ENCODE peak calls at places on chromosomes 7 and 10, in nine cellular contexts. R is IMR-90, X is BE2C, G is OCI-LY7, M is breast epithelium, V is PC-9, L is hepatocyte, U is brain microvascular endothelial cell, S is left ventricle myocardium inferior. H is an unnamed sample.

GRCh38 chr10:3853547-3853989 is 68.6 kb upstream of the KLF6 start:
- DNase-seq in R (no peak), M (peak; percentile 60), S (no peak), G (no peak), V (no peak), X (no peak), U (peak; percentile 49), L (peak; percentile 70), H (no peak)

GRCh38 chr7:80552304-80552703 is 40.4 kb upstream of the GNAT3 start:
- DNase-seq in R (peak; percentile 64), M (no peak), L (no peak), X (no peak), S (no peak), G (no peak), V (no peak), U (no peak), H (no peak)

GRCh38 chr10:124732931-124733536 is 11.1 kb downstream of the FAM53B start:
- DNase-seq in S (peak; percentile 68), G (no peak), V (no peak), M (peak; percentile 76), X (no peak), L (peak; percentile 42), U (peak; percentile 37), R (peak; percentile 43), H (peak; percentile 79)

GRCh38 chr7:154911862-154912261 is 91.1 kb downstream of the PAXIP1 start:
- DNase-seq in M (no peak), V (no peak), U (no peak), X (no peak), L (no peak), S (no peak), R (no peak), G (no peak), H (no peak)

GRCh38 chr10:49177391-49178355 is 10.5 kb downstream of the TMEM273 start:
- DNase-seq in G (no peak), R (peak; percentile 96), X (no peak), L (peak; percentile 61), U (peak; percentile 87), S (peak; percentile 63), M (peak; percentile 11), V (peak; percentile 28), H (peak; percentile 84)

GRCh38 chr7:45987521-45988290 is 66.6 kb upstream of the IGFBP3 start:
- DNase-seq in V (no peak), M (no peak), R (no peak), L (no peak), U (no peak), G (no peak), S (no peak), X (no peak), H (no peak)

GRCh38 chr7:159118220-159118595 is 26.5 kb downstream of the VIPR2 start:
- DNase-seq in R (no peak), X (no peak), S (no peak), L (no peak), U (no peak), V (no peak), M (no peak), G (no peak), H (no peak)

GRCh38 chr10:123891147-123892011 is at the start of gene CPXM2:
- DNase-seq in L (peak; percentile 15), X (no peak), V (no peak), U (no peak), M (no peak), G (no peak), S (no peak), R (no peak), H (no peak)

GRCh38 chr7:130831817-130832481 is 97.9 kb upstream of the KLF14 start:
- DNase-seq in V (no peak), M (no peak), R (peak; percentile 67), L (peak; percentile 69), G (peak; percentile 54), X (no peak), U (no peak), S (no peak), H (no peak)

GRCh38 chr7:158366916-158367633 is 220.5 kb downstream of the PTPRN2 start:
- DNase-seq in S (no peak), G (no peak), M (no peak), X (no peak), U (no peak), R (no peak), L (no peak), V (no peak), H (no peak)

GRCh38 chr10:14601872-14602725 is 172.6 kb downstream of the FAM107B start:
- DNase-seq in X (peak; percentile 25), R (peak; percentile 84), M (peak; percentile 48), L (peak; percentile 84), S (no peak), G (peak; percentile 89), U (peak; percentile 89), V (peak; percentile 77), H (peak; percentile 79)

GRCh38 chr10:13162013-13162364 is 631 bp downstream of the MCM10 start:
- DNase-seq in R (no peak), L (no peak), U (no peak), G (no peak), M (no peak), S (no peak), X (peak; percentile 9), V (no peak), H (no peak)

GRCh38 chr7:3480197-3480596 is 179.1 kb downstream of the SDK1 start:
- DNase-seq in G (no peak), X (no peak), V (no peak), L (no peak), M (no peak), U (no peak), S (no peak), R (no peak), H (no peak)

GRCh38 chr10:86327954-86328705 is 38.5 kb downstream of the GRID1 start:
- DNase-seq in L (no peak), R (no peak), S (no peak), G (no peak), V (no peak), X (no peak), M (no peak), U (no peak), H (no peak)

GRCh38 chr7:100190059-100190711 is 12.5 kb downstream of the STAG3 start:
- DNase-seq in G (peak; percentile 90), R (peak; percentile 62), V (no peak), S (no peak), L (no peak), U (peak; percentile 20), X (no peak), M (no peak), H (no peak)

GRCh38 chr7:90211391-90212148 is at the start of gene STEAP2:
- DNase-seq in X (peak; percentile 74), R (peak; percentile 85), G (no peak), U (peak; percentile 79), V (peak; percentile 93), S (peak; percentile 88), M (peak; percentile 86), L (peak; percentile 95), H (peak; percentile 39)

GRCh38 chr7:113636727-113637421 is 281.9 kb downstream of the PPP1R3A start:
- DNase-seq in R (peak; percentile 67), S (no peak), X (no peak), M (no peak), V (no peak), U (peak; percentile 71), L (no peak), G (no peak), H (no peak)

GRCh38 chr7:51162724-51163329 is 153.8 kb downstream of the COBL start:
- DNase-seq in R (peak; percentile 75), M (peak; percentile 73), V (peak; percentile 81), S (no peak), U (peak; percentile 91), X (peak; percentile 83), G (peak; percentile 63), L (peak; percentile 91), H (peak; percentile 88)

GRCh38 chr10:7277874-7278273 is 133.0 kb downstream of the SFMBT2 start:
- DNase-seq in R (no peak), X (no peak), L (no peak), V (no peak), G (no peak), U (no peak), S (no peak), M (no peak), H (no peak)

GRCh38 chr10:10131984-10132383 is 885.7 kb upstream of the CELF2 start:
- DNase-seq in V (no peak), X (no peak), R (no peak), M (no peak), L (peak; percentile 5), S (no peak), G (no peak), U (no peak), H (no peak)

GRCh38 chr10:19640864-19641263 is 175.4 kb upstream of the PLXDC2 start:
- DNase-seq in V (no peak), M (no peak), L (no peak), S (no peak), G (no peak), X (no peak), R (no peak), U (no peak), H (no peak)

DNA sequence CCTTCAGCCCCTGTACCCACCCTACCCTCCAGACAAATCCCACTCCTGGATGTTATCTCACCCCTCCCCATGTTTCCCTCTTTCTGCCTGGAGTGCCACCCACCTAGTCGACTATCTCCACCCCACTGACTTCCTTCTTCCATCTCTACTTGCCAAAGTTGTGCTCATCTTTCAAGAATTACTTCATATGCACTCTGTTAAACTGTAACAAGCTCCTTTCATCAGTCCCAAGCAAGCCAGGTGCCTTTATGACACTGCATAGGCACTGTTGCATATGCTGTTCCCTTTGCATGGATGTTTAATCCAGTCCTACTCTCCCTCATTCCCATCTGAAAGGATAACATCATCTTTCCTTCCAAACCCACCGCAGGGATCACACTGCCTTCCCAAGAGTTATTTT is 8.9 kb upstream of the CDK1 start:
- DNase-seq in S (no peak), L (no peak), G (no peak), U (no peak), R (no peak), M (no peak), X (no peak), V (no peak), H (no peak)
- TF ChIP-seq CTCF in S (no peak), L (no peak), G (no peak), U (no peak), R (no peak), M (no peak), X (no peak), V (no peak), H (no peak)

GRCh38 chr7:56033671-56034432 is 17.4 kb downstream of the PSPH start:
- DNase-seq in G (peak; percentile 85), X (peak; percentile 93), U (peak; percentile 53), M (no peak), R (peak; percentile 70), V (peak; percentile 73), S (peak; percentile 46), L (peak; percentile 87), H (peak; percentile 71)
- TF ChIP-seq CTCF in G (peak; percentile 51), X (peak; percentile 43), U (peak; percentile 63), M (no peak), R (peak; percentile 30), V (peak; percentile 35), S (peak; percentile 49), L (peak; percentile 27), H (no peak)

GRCh38 chr7:11835260-11835659 is 3.3 kb upstream of the THSD7A start:
- DNase-seq in S (no peak), U (no peak), X (no peak), V (no peak), L (no peak), R (peak; percentile 1), G (no peak), M (no peak), H (no peak)
- TF ChIP-seq CTCF in S (peak; percentile 33), U (peak; percentile 34), X (peak; percentile 57), V (peak; percentile 83), L (peak; percentile 70), R (peak; percentile 58), G (peak; percentile 42), M (no peak), H (no peak)

GRCh38 chr7:37462120-37462519 is 13.5 kb upstream of the ELMO1 start:
- DNase-seq in U (no peak), L (no peak), G (no peak), X (no peak), R (no peak), S (no peak), V (no peak), M (no peak), H (no peak)

GRCh38 chr7:37467017-37467416 is 18.4 kb upstream of the ELMO1 start:
- DNase-seq in X (no peak), L (no peak), G (no peak), U (no peak), V (no peak), M (no peak), R (no peak), S (no peak), H (no peak)
- TF ChIP-seq CTCF in X (no peak), L (no peak), G (no peak), U (no peak), V (no peak), M (no peak), R (no peak), S (no peak), H (no peak)